ENCODE peak calls at places on chromosomes 13 and 19, in eight cellular contexts. Y is mammary epithelial cell, C is neural progenitor cell, D is H1, I is fibroblast of lung, M is IMR-90, J is PC-9, L is H9. X is an unnamed sample. For H4K20me1 and H3K4me1, the result is how much of the 10 kb centered on the place peaks cover.

GRCh38 chr19:7534531-7534980 is 961 bp upstream of the PNPLA6 start:
- DNase-seq in Y (peak), C (peak), D (peak), I (peak), M (peak), J (peak), L (peak), X (peak)

GRCh38 chr13:30453727-30454126 is 12.0 kb downstream of the HMGB1 start:
- DNase-seq in Y (no peak), C (no peak), D (no peak), I (no peak), M (peak), J (no peak), L (no peak), X (no peak)

GRCh38 chr19:13401388-13401787 is 104.9 kb downstream of the CACNA1A start:
- DNase-seq in Y (peak), C (no peak), D (peak), I (peak), M (peak), J (no peak), L (peak), X (peak)

GRCh38 chr19:14786421-14786851 is 8.1 kb upstream of the ADGRE2 start:
- DNase-seq in Y (no peak), C (peak), D (peak), I (no peak), M (no peak), J (no peak), L (peak), X (no peak)

GRCh38 chr19:3003046-3003445 is 25.7 kb downstream of the TLE6 start:
- DNase-seq in Y (no peak), C (no peak), D (no peak), I (no peak), M (no peak), J (no peak), L (no peak), X (no peak)

GRCh38 chr13:45439781-45440462 is 21.7 kb upstream of the SLC25A30 start:
- DNase-seq in Y (no peak), C (no peak), D (no peak), I (peak), M (no peak), J (no peak), L (no peak), X (no peak)

GRCh38 chr19:54100560-54100959 is at the start of gene OSCAR:
- DNase-seq in Y (no peak), C (no peak), D (no peak), I (no peak), M (no peak), J (no peak), L (no peak), X (no peak)

GRCh38 chr13:44818428-44818827 is 170.8 kb downstream of the NUFIP1 start:
- DNase-seq in Y (peak), C (peak), D (no peak), I (no peak), M (peak), J (no peak), L (peak), X (no peak)

GRCh38 chr19:23475477-23475876 is 80.2 kb upstream of the ZNF91 start:
- DNase-seq in Y (no peak), C (no peak), D (no peak), I (no peak), M (no peak), J (no peak), L (no peak), X (no peak)

GRCh38 chr19:3690551-3691371 is 9.5 kb downstream of the PIP5K1C start:
- DNase-seq in Y (no peak), C (no peak), D (no peak), I (no peak), M (no peak), J (no peak), L (no peak), X (no peak)

GRCh38 chr19:8445488-8446001 is 770 bp downstream of the HNRNPM start:
- DNase-seq in Y (peak), C (peak), D (no peak), I (peak), M (no peak), J (peak), L (no peak), X (no peak)

GRCh38 chr19:720691-721160 is 12.0 kb downstream of the PALM start:
- DNase-seq in Y (no peak), C (no peak), D (peak), I (no peak), M (no peak), J (no peak), L (no peak), X (no peak)

GRCh38 chr13:23697772-23698313 is 127.6 kb downstream of the TNFRSF19 start:
- DNase-seq in Y (no peak), C (no peak), D (no peak), I (no peak), M (no peak), J (no peak), L (no peak), X (no peak)

GRCh38 chr13:75656590-75656989 is 20.5 kb downstream of the LMO7 start:
- DNase-seq in Y (peak), C (no peak), D (no peak), I (peak), M (peak), J (no peak), L (no peak), X (no peak)

GRCh38 chr19:42129399-42130253 is 2.6 kb downstream of the POU2F2 start:
- DNase-seq in Y (peak), C (no peak), D (no peak), I (peak), M (peak), J (no peak), L (no peak), X (no peak)

GRCh38 chr19:54062643-54063042 is 1.1 kb downstream of the VSTM1 start:
- DNase-seq in Y (no peak), C (no peak), D (no peak), I (no peak), M (no peak), J (no peak), L (no peak), X (no peak)

GRCh38 chr13:109784590-109785140 is 1.7 kb downstream of the IRS2 start:
- DNase-seq in Y (peak), C (peak), D (peak), I (peak), M (peak), J (peak), L (peak), X (peak)
- H3K27ac ChIP-seq in Y (peak), C (no peak), D (no peak), I (no peak), M (no peak), J (peak), L (no peak), X (peak)

GRCh38 chr13:51594432-51594831 is 10.2 kb downstream of the WDFY2 start:
- DNase-seq in Y (no peak), C (no peak), D (no peak), I (no peak), M (no peak), J (no peak), L (no peak), X (no peak)
- H4K20me1 ChIP-seq in Y (under half), C (half or more), D (under half), I (under half), M (under half), J (under half), L (under half), X (under half)

GRCh38 chr13:110240352-110240751 is 66.6 kb downstream of the COL4A1 start:
- DNase-seq in Y (no peak), C (no peak), D (peak), I (no peak), M (no peak), J (no peak), L (no peak), X (no peak)
- H3K4me1 ChIP-seq in Y (under half), C (under half), D (under half), I (under half), M (under half), J (under half), L (under half), X (under half)

GRCh38 chr19:43465468-43466120 is at the start of gene LYPD3:
- DNase-seq in Y (peak), C (peak), D (peak), I (no peak), M (peak), J (peak), L (peak), X (no peak)
- H3K27ac ChIP-seq in Y (peak), C (no peak), D (no peak), I (no peak), M (no peak), J (peak), L (no peak), X (no peak)

GRCh38 chr13:112781881-112782361 is 92.1 kb downstream of the ATP11A start:
- DNase-seq in Y (peak), C (no peak), D (peak), I (peak), M (no peak), J (no peak), L (no peak), X (peak)

GRCh38 chr13:112783135-112783945 is 93.5 kb downstream of the ATP11A start:
- DNase-seq in Y (no peak), C (no peak), D (peak), I (peak), M (peak), J (no peak), L (no peak), X (peak)

GRCh38 chr13:112783946-112784500 is 94.2 kb downstream of the ATP11A start:
- DNase-seq in Y (no peak), C (no peak), D (peak), I (no peak), M (no peak), J (no peak), L (peak), X (no peak)

GRCh38 chr13:112781287-112781686 is 91.4 kb downstream of the ATP11A start:
- DNase-seq in Y (no peak), C (no peak), D (peak), I (no peak), M (no peak), J (no peak), L (no peak), X (no peak)

GRCh38 chr13:112782433-112783010 is 92.7 kb downstream of the ATP11A start:
- DNase-seq in Y (no peak), C (no peak), D (peak), I (peak), M (no peak), J (no peak), L (no peak), X (peak)
- H4K20me1 ChIP-seq in Y (under half), C (under half), D (under half), I (under half), M (under half), J (under half), L (under half), X (under half)

GRCh38 chr13:99379856-99380255 is 72.7 kb upstream of the GPR183 start:
- DNase-seq in Y (no peak), C (no peak), D (peak), I (no peak), M (no peak), J (no peak), L (no peak), X (no peak)
- H3K4me1 ChIP-seq in Y (under half), C (under half), D (under half), I (under half), M (under half), J (under half), L (under half), X (under half)

GRCh38 chr13:85896516-85897450 is 97.6 kb upstream of the SLITRK6 start:
- DNase-seq in Y (peak), C (peak), D (no peak), I (no peak), M (peak), J (no peak), L (peak), X (no peak)

GRCh38 chr13:85900521-85900920 is 101.3 kb upstream of the SLITRK6 start:
- DNase-seq in Y (no peak), C (no peak), D (no peak), I (no peak), M (no peak), J (no peak), L (no peak), X (no peak)
- H3K27ac ChIP-seq in Y (no peak), C (no peak), D (no peak), I (no peak), M (no peak), J (no peak), L (no peak), X (no peak)

GRCh38 chr19:16530540-16531379 is 11.5 kb downstream of the CHERP start:
- DNase-seq in Y (no peak), C (no peak), D (no peak), I (no peak), M (no peak), J (no peak), L (no peak), X (no peak)

GRCh38 chr19:16531380-16531669 is 10.9 kb downstream of the CHERP start:
- DNase-seq in Y (no peak), C (no peak), D (no peak), I (no peak), M (no peak), J (no peak), L (no peak), X (no peak)

GRCh38 chr19:16527971-16528521 is 14.2 kb downstream of the CHERP start:
- DNase-seq in Y (no peak), C (peak), D (peak), I (no peak), M (no peak), J (no peak), L (peak), X (no peak)

GRCh38 chr19:16527334-16527935 is 14.8 kb downstream of the CHERP start:
- DNase-seq in Y (peak), C (no peak), D (no peak), I (no peak), M (no peak), J (no peak), L (no peak), X (no peak)

GRCh38 chr19:16529466-16530144 is 12.6 kb downstream of the CHERP start:
- DNase-seq in Y (no peak), C (no peak), D (no peak), I (no peak), M (no peak), J (no peak), L (no peak), X (no peak)
- H4K20me1 ChIP-seq in Y (under half), C (under half), D (under half), I (under half), M (under half), J (under half), L (under half), X (under half)

X was measured in astrocyte.